ENCODE peak calls at places on chromosomes 5 and 9, in six cellular contexts. One of them, this sample, is unnamed.
A peak's percentile ranks its signal among the peaks of the same experiment; 100 is the strongest.

GRCh38 chr5:81187885-81188284 is 45.2 kb upstream of the CKMT2 start:
- DNase-seq in AG04450: no peak
- DNase-seq in left ventricle myocardium inferior: peak; percentile 68
- DNase-seq in heart right ventricle: peak; percentile 65
- DNase-seq in GM12865: peak; percentile 30
- DNase-seq in neural crest cell: no peak
- DNase-seq in this sample: no peak

GRCh38 chr5:96962540-96962991 is 26.7 kb downstream of the LNPEP start:
- DNase-seq in GM12865: no peak
- DNase-seq in heart right ventricle: no peak
- DNase-seq in left ventricle myocardium inferior: no peak
- DNase-seq in neural crest cell: no peak
- DNase-seq in AG04450: no peak
- DNase-seq in this sample: no peak

GRCh38 chr9:114484854-114485443 is 20.3 kb downstream of the WHRN start:
- DNase-seq in GM12865: peak; percentile 82
- DNase-seq in heart right ventricle: no peak
- DNase-seq in neural crest cell: no peak
- DNase-seq in left ventricle myocardium inferior: no peak
- DNase-seq in AG04450: peak; percentile 45
- DNase-seq in this sample: peak; percentile 90

GRCh38 chr9:87603854-87604490 is 106.3 kb downstream of the DAPK1 start:
- DNase-seq in GM12865: no peak
- DNase-seq in AG04450: no peak
- DNase-seq in heart right ventricle: no peak
- DNase-seq in neural crest cell: no peak
- DNase-seq in left ventricle myocardium inferior: no peak
- DNase-seq in this sample: no peak

GRCh38 chr5:129506092-129506491 is 46.0 kb downstream of the ADAMTS19 start:
- DNase-seq in left ventricle myocardium inferior: no peak
- DNase-seq in AG04450: no peak
- DNase-seq in GM12865: no peak
- DNase-seq in neural crest cell: no peak
- DNase-seq in heart right ventricle: no peak
- DNase-seq in this sample: peak; percentile 39

GRCh38 chr9:8863886-8864881 is 1064.6 kb upstream of the DMAC1 start:
- DNase-seq in heart right ventricle: no peak
- DNase-seq in AG04450: no peak
- DNase-seq in neural crest cell: no peak
- DNase-seq in left ventricle myocardium inferior: no peak
- DNase-seq in GM12865: no peak
- DNase-seq in this sample: peak; percentile 65

GRCh38 chr5:171162602-171163001 is 146.4 kb upstream of the TLX3 start:
- DNase-seq in heart right ventricle: no peak
- DNase-seq in left ventricle myocardium inferior: no peak
- DNase-seq in GM12865: peak; percentile 26
- DNase-seq in AG04450: no peak
- DNase-seq in neural crest cell: peak; percentile 34
- DNase-seq in this sample: peak; percentile 41

GRCh38 chr9:94623253-94623652 is 16.1 kb downstream of the FBP1 start:
- DNase-seq in left ventricle myocardium inferior: no peak
- DNase-seq in AG04450: no peak
- DNase-seq in heart right ventricle: no peak
- DNase-seq in neural crest cell: peak; percentile 55
- DNase-seq in GM12865: peak; percentile 57
- DNase-seq in this sample: peak; percentile 31

GRCh38 chr5:45694255-45694834 is 1.8 kb downstream of the HCN1 start:
- DNase-seq in left ventricle myocardium inferior: no peak
- DNase-seq in AG04450: no peak
- DNase-seq in neural crest cell: peak; percentile 14
- DNase-seq in GM12865: no peak
- DNase-seq in heart right ventricle: no peak
- DNase-seq in this sample: peak; percentile 11

GRCh38 chr5:45691656-45692055 is 4.5 kb downstream of the HCN1 start:
- DNase-seq in heart right ventricle: no peak
- DNase-seq in GM12865: no peak
- DNase-seq in left ventricle myocardium inferior: no peak
- DNase-seq in AG04450: no peak
- DNase-seq in neural crest cell: no peak
- DNase-seq in this sample: no peak

GRCh38 chr5:45695680-45696093 is 493 bp downstream of the HCN1 start:
- DNase-seq in neural crest cell: peak; percentile 8
- DNase-seq in GM12865: no peak
- DNase-seq in left ventricle myocardium inferior: no peak
- DNase-seq in AG04450: no peak
- DNase-seq in heart right ventricle: no peak
- DNase-seq in this sample: no peak

GRCh38 chr5:45695011-45695667 is 1.0 kb downstream of the HCN1 start:
- DNase-seq in GM12865: no peak
- DNase-seq in left ventricle myocardium inferior: no peak
- DNase-seq in AG04450: no peak
- DNase-seq in neural crest cell: peak; percentile 3
- DNase-seq in heart right ventricle: no peak
- DNase-seq in this sample: no peak

DNA sequence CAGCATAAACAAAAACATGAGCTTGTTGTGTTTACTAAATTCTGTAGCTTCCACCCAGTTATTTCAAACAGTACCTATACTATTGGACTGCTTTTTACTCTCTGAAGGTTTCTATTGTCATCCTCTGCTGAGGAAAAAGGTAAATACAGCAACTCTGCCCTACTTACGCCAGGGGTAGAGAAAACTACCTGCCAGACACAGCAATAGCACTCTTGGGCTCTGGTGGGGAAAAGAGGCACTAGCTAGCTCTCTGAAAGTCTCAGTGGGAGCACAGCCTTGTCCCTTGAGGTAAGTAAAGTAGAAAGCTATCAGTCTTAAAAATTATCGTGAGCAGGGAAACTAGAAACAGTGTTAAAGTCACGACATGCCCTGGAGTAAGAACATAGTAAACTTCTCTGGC is 3.7 kb downstream of the HCN1 start:
- DNase-seq in AG04450: no peak
- DNase-seq in heart right ventricle: no peak
- DNase-seq in GM12865: no peak
- DNase-seq in neural crest cell: no peak
- DNase-seq in left ventricle myocardium inferior: no peak
- DNase-seq in this sample: no peak
- TF ChIP-seq CTCF in AG04450: no peak
- TF ChIP-seq CTCF in heart right ventricle: no peak
- TF ChIP-seq CTCF in GM12865: no peak
- TF ChIP-seq CTCF in neural crest cell: no peak
- TF ChIP-seq CTCF in left ventricle myocardium inferior: no peak
- TF ChIP-seq CTCF in this sample: no peak

GRCh38 chr5:75265731-75266130 is 29.1 kb upstream of the ANKRD31 start:
- DNase-seq in GM12865: peak; percentile 37
- DNase-seq in neural crest cell: no peak
- DNase-seq in left ventricle myocardium inferior: no peak
- DNase-seq in AG04450: peak; percentile 0
- DNase-seq in heart right ventricle: no peak
- DNase-seq in this sample: peak; percentile 47
- TF ChIP-seq CTCF in GM12865: peak; percentile 35
- TF ChIP-seq CTCF in neural crest cell: peak; percentile 73
- TF ChIP-seq CTCF in left ventricle myocardium inferior: peak; percentile 57
- TF ChIP-seq CTCF in AG04450: peak; percentile 64
- TF ChIP-seq CTCF in heart right ventricle: no peak
- TF ChIP-seq CTCF in this sample: peak; percentile 63

GRCh38 chr5:150045512-150045911 is 40.8 kb downstream of the CSF1R start:
- DNase-seq in GM12865: no peak
- DNase-seq in heart right ventricle: no peak
- DNase-seq in AG04450: no peak
- DNase-seq in left ventricle myocardium inferior: no peak
- DNase-seq in neural crest cell: no peak
- DNase-seq in this sample: no peak
- TF ChIP-seq CTCF in GM12865: peak; percentile 8
- TF ChIP-seq CTCF in heart right ventricle: no peak
- TF ChIP-seq CTCF in AG04450: no peak
- TF ChIP-seq CTCF in left ventricle myocardium inferior: no peak
- TF ChIP-seq CTCF in neural crest cell: peak; percentile 20
- TF ChIP-seq CTCF in this sample: no peak

GRCh38 chr5:172758077-172758835 is 12.7 kb downstream of the DUSP1 start:
- DNase-seq in left ventricle myocardium inferior: no peak
- DNase-seq in neural crest cell: no peak
- DNase-seq in heart right ventricle: no peak
- DNase-seq in AG04450: peak; percentile 80
- DNase-seq in GM12865: no peak
- DNase-seq in this sample: peak; percentile 98
- TF ChIP-seq CTCF in left ventricle myocardium inferior: no peak
- TF ChIP-seq CTCF in neural crest cell: no peak
- TF ChIP-seq CTCF in heart right ventricle: no peak
- TF ChIP-seq CTCF in AG04450: peak; percentile 20
- TF ChIP-seq CTCF in GM12865: no peak
- TF ChIP-seq CTCF in this sample: no peak

GRCh38 chr9:120610975-120611689 is 31.2 kb upstream of the CDK5RAP2 start:
- DNase-seq in AG04450: no peak
- DNase-seq in GM12865: peak; percentile 5
- DNase-seq in neural crest cell: no peak
- DNase-seq in left ventricle myocardium inferior: no peak
- DNase-seq in heart right ventricle: no peak
- DNase-seq in this sample: no peak
- TF ChIP-seq CTCF in AG04450: peak; percentile 13
- TF ChIP-seq CTCF in GM12865: no peak
- TF ChIP-seq CTCF in neural crest cell: peak; percentile 52
- TF ChIP-seq CTCF in left ventricle myocardium inferior: peak; percentile 48
- TF ChIP-seq CTCF in heart right ventricle: no peak
- TF ChIP-seq CTCF in this sample: no peak

DNA sequence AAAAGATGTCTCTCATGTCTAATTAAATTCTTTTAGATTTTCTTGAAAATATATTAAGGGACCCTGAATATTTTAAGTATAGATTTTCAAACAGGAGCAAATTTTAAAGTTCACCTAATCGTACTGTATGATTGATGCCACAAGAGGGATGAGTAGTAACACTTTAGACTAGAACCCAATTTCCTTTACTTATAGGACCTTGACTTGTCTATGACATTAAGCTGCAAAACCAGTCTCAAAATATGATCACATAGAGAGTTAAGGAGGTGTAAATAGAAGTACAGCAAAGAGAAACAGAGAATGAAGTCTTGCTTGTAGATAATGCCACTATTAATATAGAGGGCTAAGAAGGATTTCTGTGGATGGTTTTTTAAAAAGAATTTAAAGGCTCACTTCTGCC is 312.9 kb upstream of the PRR16 start:
- DNase-seq in heart right ventricle: no peak
- DNase-seq in left ventricle myocardium inferior: no peak
- DNase-seq in AG04450: no peak
- DNase-seq in neural crest cell: no peak
- DNase-seq in GM12865: no peak
- DNase-seq in this sample: no peak
- TF ChIP-seq CTCF in heart right ventricle: no peak
- TF ChIP-seq CTCF in left ventricle myocardium inferior: no peak
- TF ChIP-seq CTCF in AG04450: no peak
- TF ChIP-seq CTCF in neural crest cell: no peak
- TF ChIP-seq CTCF in GM12865: no peak
- TF ChIP-seq CTCF in this sample: no peak

GRCh38 chr9:37331871-37332270 is 90.6 kb upstream of the GRHPR start:
- DNase-seq in GM12865: no peak
- DNase-seq in heart right ventricle: no peak
- DNase-seq in left ventricle myocardium inferior: no peak
- DNase-seq in neural crest cell: no peak
- DNase-seq in AG04450: no peak
- DNase-seq in this sample: no peak

GRCh38 chr9:37332581-37332980 is 89.9 kb upstream of the GRHPR start:
- DNase-seq in left ventricle myocardium inferior: no peak
- DNase-seq in GM12865: no peak
- DNase-seq in AG04450: no peak
- DNase-seq in neural crest cell: no peak
- DNase-seq in heart right ventricle: no peak
- DNase-seq in this sample: no peak

GRCh38 chr9:37327553-37327952 is 94.9 kb upstream of the GRHPR start:
- DNase-seq in GM12865: no peak
- DNase-seq in AG04450: no peak
- DNase-seq in left ventricle myocardium inferior: no peak
- DNase-seq in neural crest cell: no peak
- DNase-seq in heart right ventricle: no peak
- DNase-seq in this sample: no peak

GRCh38 chr9:37328561-37329227 is 93.8 kb upstream of the GRHPR start:
- DNase-seq in left ventricle myocardium inferior: no peak
- DNase-seq in heart right ventricle: no peak
- DNase-seq in GM12865: no peak
- DNase-seq in neural crest cell: no peak
- DNase-seq in AG04450: no peak
- DNase-seq in this sample: no peak

GRCh38 chr9:37329576-37329975 is 92.9 kb upstream of the GRHPR start:
- DNase-seq in AG04450: no peak
- DNase-seq in GM12865: peak; percentile 75
- DNase-seq in heart right ventricle: no peak
- DNase-seq in neural crest cell: no peak
- DNase-seq in left ventricle myocardium inferior: no peak
- DNase-seq in this sample: peak; percentile 46
- TF ChIP-seq CTCF in AG04450: peak; percentile 52
- TF ChIP-seq CTCF in GM12865: peak; percentile 59
- TF ChIP-seq CTCF in heart right ventricle: no peak
- TF ChIP-seq CTCF in neural crest cell: peak; percentile 52
- TF ChIP-seq CTCF in left ventricle myocardium inferior: peak; percentile 43
- TF ChIP-seq CTCF in this sample: peak; percentile 39

GRCh38 chr5:10604975-10605374 is 41.1 kb downstream of the ANKRD33B start:
- DNase-seq in AG04450: no peak
- DNase-seq in left ventricle myocardium inferior: no peak
- DNase-seq in GM12865: no peak
- DNase-seq in neural crest cell: no peak
- DNase-seq in heart right ventricle: no peak
- DNase-seq in this sample: no peak

GRCh38 chr5:10611290-10611689 is 47.4 kb downstream of the ANKRD33B start:
- DNase-seq in neural crest cell: no peak
- DNase-seq in GM12865: no peak
- DNase-seq in heart right ventricle: no peak
- DNase-seq in left ventricle myocardium inferior: no peak
- DNase-seq in AG04450: no peak
- DNase-seq in this sample: no peak

GRCh38 chr5:10607023-10607665 is 43.3 kb downstream of the ANKRD33B start:
- DNase-seq in AG04450: no peak
- DNase-seq in heart right ventricle: peak; percentile 71
- DNase-seq in neural crest cell: peak; percentile 19
- DNase-seq in left ventricle myocardium inferior: peak; percentile 65
- DNase-seq in GM12865: peak; percentile 95
- DNase-seq in this sample: peak; percentile 23

GRCh38 chr5:10610058-10610457 is 46.2 kb downstream of the ANKRD33B start:
- DNase-seq in neural crest cell: no peak
- DNase-seq in heart right ventricle: no peak
- DNase-seq in GM12865: no peak
- DNase-seq in AG04450: no peak
- DNase-seq in left ventricle myocardium inferior: no peak
- DNase-seq in this sample: no peak

GRCh38 chr5:10607666-10608442 is 44.0 kb downstream of the ANKRD33B start:
- DNase-seq in GM12865: peak; percentile 86
- DNase-seq in heart right ventricle: peak; percentile 65
- DNase-seq in neural crest cell: no peak
- DNase-seq in AG04450: no peak
- DNase-seq in left ventricle myocardium inferior: peak; percentile 45
- DNase-seq in this sample: peak; percentile 54
- TF ChIP-seq CTCF in GM12865: no peak
- TF ChIP-seq CTCF in heart right ventricle: no peak
- TF ChIP-seq CTCF in neural crest cell: no peak
- TF ChIP-seq CTCF in AG04450: peak; percentile 37
- TF ChIP-seq CTCF in left ventricle myocardium inferior: peak; percentile 32
- TF ChIP-seq CTCF in this sample: no peak

This sample was measured in MCF 10A.